ENCODE peak calls at places on chromosomes 5 and 9, in seven cellular contexts. One of them, this sample, is unnamed.

GRCh38 chr5:53469946-53470687 is 10.3 kb upstream of the FST start:
- DNase-seq in IMR-90: peak; percentile 79
- DNase-seq in fibroblast of lung: peak; percentile 83
- DNase-seq in mesenchymal stem cell: no peak
- DNase-seq in keratinocyte: no peak
- DNase-seq in neuronal stem cell: no peak
- DNase-seq in OCI-LY7: no peak
- DNase-seq in this sample: no peak

GRCh38 chr5:14120176-14120575 is 23.0 kb upstream of the TRIO start:
- DNase-seq in IMR-90: no peak
- DNase-seq in fibroblast of lung: no peak
- DNase-seq in mesenchymal stem cell: no peak
- DNase-seq in keratinocyte: no peak
- DNase-seq in neuronal stem cell: no peak
- DNase-seq in OCI-LY7: no peak
- DNase-seq in this sample: no peak

GRCh38 chr5:111734013-111734412 is 23.0 kb downstream of the NREP start:
- DNase-seq in IMR-90: peak; percentile 65
- DNase-seq in fibroblast of lung: peak; percentile 93
- DNase-seq in mesenchymal stem cell: peak; percentile 85
- DNase-seq in keratinocyte: no peak
- DNase-seq in neuronal stem cell: no peak
- DNase-seq in OCI-LY7: no peak
- DNase-seq in this sample: peak; percentile 76

GRCh38 chr9:69339620-69340019 is 14.6 kb downstream of the ENTREP1 start:
- DNase-seq in IMR-90: no peak
- DNase-seq in fibroblast of lung: no peak
- DNase-seq in mesenchymal stem cell: no peak
- DNase-seq in keratinocyte: no peak
- DNase-seq in neuronal stem cell: no peak
- DNase-seq in OCI-LY7: no peak
- DNase-seq in this sample: no peak

GRCh38 chr9:73081979-73082657 is 69.5 kb upstream of the ANXA1 start:
- DNase-seq in IMR-90: peak; percentile 27
- DNase-seq in fibroblast of lung: peak; percentile 32
- DNase-seq in mesenchymal stem cell: peak; percentile 55
- DNase-seq in keratinocyte: no peak
- DNase-seq in neuronal stem cell: peak; percentile 15
- DNase-seq in OCI-LY7: peak; percentile 30
- DNase-seq in this sample: peak; percentile 75

GRCh38 chr9:115035872-115036612 is 81.9 kb downstream of the TNC start:
- DNase-seq in IMR-90: peak; percentile 86
- DNase-seq in fibroblast of lung: peak; percentile 99
- DNase-seq in mesenchymal stem cell: peak; percentile 69
- DNase-seq in keratinocyte: no peak
- DNase-seq in neuronal stem cell: no peak
- DNase-seq in OCI-LY7: no peak
- DNase-seq in this sample: peak; percentile 84

GRCh38 chr5:405421-405820 is 37.6 kb upstream of the EXOC3 start:
- DNase-seq in IMR-90: no peak
- DNase-seq in fibroblast of lung: no peak
- DNase-seq in mesenchymal stem cell: no peak
- DNase-seq in keratinocyte: no peak
- DNase-seq in neuronal stem cell: no peak
- DNase-seq in OCI-LY7: no peak
- DNase-seq in this sample: no peak

GRCh38 chr9:21357479-21358290 is 7.0 kb upstream of the IFNA6 start:
- DNase-seq in IMR-90: no peak
- DNase-seq in fibroblast of lung: peak; percentile 22
- DNase-seq in mesenchymal stem cell: peak; percentile 57
- DNase-seq in keratinocyte: no peak
- DNase-seq in neuronal stem cell: no peak
- DNase-seq in OCI-LY7: no peak
- DNase-seq in this sample: peak; percentile 9

GRCh38 chr9:94056442-94056974 is 27.8 kb upstream of the PTPDC1 start:
- DNase-seq in IMR-90: peak; percentile 76
- DNase-seq in fibroblast of lung: peak; percentile 91
- DNase-seq in mesenchymal stem cell: peak; percentile 72
- DNase-seq in keratinocyte: no peak
- DNase-seq in neuronal stem cell: no peak
- DNase-seq in OCI-LY7: no peak
- DNase-seq in this sample: peak; percentile 81

GRCh38 chr5:90386099-90386710 is 23.4 kb downstream of the CETN3 start:
- DNase-seq in IMR-90: peak; percentile 19
- DNase-seq in fibroblast of lung: peak; percentile 31
- DNase-seq in mesenchymal stem cell: peak; percentile 31
- DNase-seq in keratinocyte: no peak
- DNase-seq in neuronal stem cell: no peak
- DNase-seq in OCI-LY7: peak; percentile 30
- DNase-seq in this sample: peak; percentile 39

GRCh38 chr9:95135756-95136155 is 181.8 kb downstream of the FANCC start:
- DNase-seq in IMR-90: no peak
- DNase-seq in fibroblast of lung: no peak
- DNase-seq in mesenchymal stem cell: no peak
- DNase-seq in keratinocyte: no peak
- DNase-seq in neuronal stem cell: no peak
- DNase-seq in OCI-LY7: no peak
- DNase-seq in this sample: no peak

GRCh38 chr9:97714435-97714834 is 17.3 kb upstream of the XPA start:
- DNase-seq in IMR-90: peak; percentile 56
- DNase-seq in fibroblast of lung: peak; percentile 77
- DNase-seq in mesenchymal stem cell: peak; percentile 39
- DNase-seq in keratinocyte: peak; percentile 73
- DNase-seq in neuronal stem cell: no peak
- DNase-seq in OCI-LY7: no peak
- DNase-seq in this sample: peak; percentile 75

GRCh38 chr5:1497795-1498622 is 25.8 kb downstream of the LPCAT1 start:
- DNase-seq in IMR-90: no peak
- DNase-seq in fibroblast of lung: no peak
- DNase-seq in mesenchymal stem cell: no peak
- DNase-seq in keratinocyte: no peak
- DNase-seq in neuronal stem cell: no peak
- DNase-seq in OCI-LY7: no peak
- DNase-seq in this sample: no peak

GRCh38 chr5:59001154-59001553 is 418.3 kb downstream of the RAB3C start:
- DNase-seq in IMR-90: peak; percentile 26
- DNase-seq in fibroblast of lung: no peak
- DNase-seq in mesenchymal stem cell: no peak
- DNase-seq in keratinocyte: no peak
- DNase-seq in neuronal stem cell: no peak
- DNase-seq in OCI-LY7: no peak
- DNase-seq in this sample: no peak

GRCh38 chr5:55143624-55144023 is 16.3 kb upstream of the GPX8 start:
- DNase-seq in IMR-90: no peak
- DNase-seq in fibroblast of lung: no peak
- DNase-seq in mesenchymal stem cell: no peak
- DNase-seq in keratinocyte: no peak
- DNase-seq in neuronal stem cell: no peak
- DNase-seq in OCI-LY7: no peak
- DNase-seq in this sample: no peak

GRCh38 chr9:85740821-85741111 is 988 bp downstream of the AGTPBP1 start:
- DNase-seq in IMR-90: peak; percentile 7
- DNase-seq in fibroblast of lung: no peak
- DNase-seq in mesenchymal stem cell: no peak
- DNase-seq in keratinocyte: no peak
- DNase-seq in neuronal stem cell: no peak
- DNase-seq in OCI-LY7: no peak
- DNase-seq in this sample: no peak

GRCh38 chr9:136545065-136545965 is 533 bp downstream of the NOTCH1 start:
- DNase-seq in IMR-90: no peak
- DNase-seq in fibroblast of lung: no peak
- DNase-seq in mesenchymal stem cell: peak; percentile 32
- DNase-seq in keratinocyte: no peak
- DNase-seq in neuronal stem cell: no peak
- DNase-seq in OCI-LY7: peak; percentile 70
- DNase-seq in this sample: peak; percentile 58

GRCh38 chr5:115296130-115296997 is at the start of gene CCDC112:
- DNase-seq in IMR-90: peak; percentile 66
- DNase-seq in fibroblast of lung: peak; percentile 77
- DNase-seq in mesenchymal stem cell: peak; percentile 63
- DNase-seq in keratinocyte: peak; percentile 15
- DNase-seq in neuronal stem cell: peak; percentile 73
- DNase-seq in OCI-LY7: peak; percentile 79
- DNase-seq in this sample: peak; percentile 87

GRCh38 chr5:112604741-112605390 is 132.8 kb upstream of the APC start:
- DNase-seq in IMR-90: no peak
- DNase-seq in fibroblast of lung: no peak
- DNase-seq in mesenchymal stem cell: no peak
- DNase-seq in keratinocyte: no peak
- DNase-seq in neuronal stem cell: peak; percentile 5
- DNase-seq in OCI-LY7: peak; percentile 69
- DNase-seq in this sample: no peak

GRCh38 chr9:127854169-127854833 is at the start of gene ENG:
- DNase-seq in IMR-90: peak; percentile 59
- DNase-seq in fibroblast of lung: peak; percentile 65
- DNase-seq in mesenchymal stem cell: peak; percentile 64
- DNase-seq in keratinocyte: no peak
- DNase-seq in neuronal stem cell: no peak
- DNase-seq in OCI-LY7: no peak
- DNase-seq in this sample: peak; percentile 80

GRCh38 chr5:151706906-151707305 is 20.2 kb upstream of the SPARC start:
- DNase-seq in IMR-90: peak; percentile 50
- DNase-seq in fibroblast of lung: peak; percentile 79
- DNase-seq in mesenchymal stem cell: no peak
- DNase-seq in keratinocyte: peak; percentile 63
- DNase-seq in neuronal stem cell: no peak
- DNase-seq in OCI-LY7: no peak
- DNase-seq in this sample: peak; percentile 72

DNA sequence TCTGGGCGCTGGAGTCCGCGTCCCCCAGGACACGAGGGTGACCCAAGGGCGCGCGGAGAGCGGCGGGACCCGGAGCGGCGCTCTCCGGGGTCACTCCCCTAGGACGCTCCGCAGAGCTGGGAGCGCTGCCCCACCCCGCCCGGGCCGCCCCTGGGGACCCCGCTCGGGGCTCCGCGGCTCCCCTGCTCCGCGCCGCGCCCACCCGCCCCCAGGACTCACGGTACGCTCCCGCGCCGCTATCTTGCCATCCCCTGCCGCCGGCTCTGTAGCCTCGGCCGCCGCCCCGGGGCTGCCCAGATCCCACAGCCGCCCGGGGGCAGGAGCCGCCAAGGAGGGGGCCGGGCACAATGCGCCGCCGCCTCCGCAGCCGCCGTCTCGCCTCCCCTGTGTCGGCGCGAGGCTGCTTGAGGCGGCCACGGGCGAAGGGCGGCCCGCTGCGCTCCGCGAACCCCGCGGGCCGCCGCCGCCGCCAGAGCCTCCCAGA is 289 bp downstream of the LIFR start:
- DNase-seq in IMR-90: no peak
- DNase-seq in fibroblast of lung: no peak
- DNase-seq in mesenchymal stem cell: no peak
- DNase-seq in keratinocyte: no peak
- DNase-seq in neuronal stem cell: no peak
- DNase-seq in OCI-LY7: no peak
- DNase-seq in this sample: peak; percentile 83
- H3K36me3 ChIP-seq in IMR-90: no peaks in the 10 kb centered on the region
- H3K36me3 ChIP-seq in fibroblast of lung: no peaks in the 10 kb centered on the region
- H3K36me3 ChIP-seq in mesenchymal stem cell: peaks cover 1% of the 10 kb centered on the region
- H3K36me3 ChIP-seq in keratinocyte: no peaks in the 10 kb centered on the region
- H3K36me3 ChIP-seq in neuronal stem cell: no peaks in the 10 kb centered on the region
- H3K36me3 ChIP-seq in OCI-LY7: no peaks in the 10 kb centered on the region
- H3K36me3 ChIP-seq in this sample: no peaks in the 10 kb centered on the region

DNA sequence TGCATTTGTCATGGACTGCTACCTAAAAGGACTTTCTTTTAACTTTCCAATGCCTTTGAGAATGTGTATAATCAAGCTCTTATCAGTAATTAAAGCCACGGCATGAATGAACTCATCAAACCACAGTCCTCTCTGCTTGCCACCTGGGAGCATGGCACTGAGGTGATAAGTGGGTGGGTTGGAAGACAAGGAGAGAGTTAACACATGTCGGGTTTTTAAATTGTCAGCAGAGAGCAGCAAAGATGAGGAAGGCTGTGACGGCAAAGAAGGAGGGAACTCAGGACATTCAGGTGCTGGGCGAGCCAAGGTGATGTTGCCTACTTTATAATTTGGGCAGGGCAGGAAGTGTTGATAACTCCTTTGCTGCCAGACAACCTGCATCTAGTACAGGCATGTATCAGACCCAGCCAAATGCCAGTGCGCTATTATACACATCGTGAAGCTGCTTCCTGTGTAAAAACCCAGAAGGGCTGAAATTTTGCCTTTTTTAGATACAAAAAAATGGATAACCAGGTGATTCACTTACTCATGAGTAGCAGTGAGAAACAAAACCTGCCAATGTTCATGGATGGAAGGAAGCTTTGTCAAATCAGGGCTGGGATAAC is 269.1 kb downstream of the KIF4B start:
- DNase-seq in IMR-90: no peak
- DNase-seq in fibroblast of lung: no peak
- DNase-seq in mesenchymal stem cell: no peak
- DNase-seq in keratinocyte: no peak
- DNase-seq in neuronal stem cell: no peak
- DNase-seq in OCI-LY7: no peak
- DNase-seq in this sample: no peak
- H3K4me3 ChIP-seq in IMR-90: no peak overlapping the region
- H3K4me3 ChIP-seq in fibroblast of lung: no peak overlapping the region
- H3K4me3 ChIP-seq in mesenchymal stem cell: no peak overlapping the region
- H3K4me3 ChIP-seq in keratinocyte: no peak overlapping the region
- H3K4me3 ChIP-seq in neuronal stem cell: no peak overlapping the region
- H3K4me3 ChIP-seq in OCI-LY7: no peak overlapping the region
- H3K4me3 ChIP-seq in this sample: no peak overlapping the region

GRCh38 chr9:132597073-132597775 is 14.8 kb downstream of the BARHL1 start:
- DNase-seq in IMR-90: no peak
- DNase-seq in fibroblast of lung: peak; percentile 23
- DNase-seq in mesenchymal stem cell: no peak
- DNase-seq in keratinocyte: no peak
- DNase-seq in neuronal stem cell: no peak
- DNase-seq in OCI-LY7: no peak
- DNase-seq in this sample: no peak
- H3K4me2 ChIP-seq in IMR-90: no peak overlapping the region
- H3K4me2 ChIP-seq in fibroblast of lung: no peak overlapping the region
- H3K4me2 ChIP-seq in mesenchymal stem cell: no peak overlapping the region
- H3K4me2 ChIP-seq in keratinocyte: no peak overlapping the region
- H3K4me2 ChIP-seq in neuronal stem cell: no peak overlapping the region
- H3K4me2 ChIP-seq in OCI-LY7: no peak overlapping the region
- H3K4me2 ChIP-seq in this sample: no peak overlapping the region

DNA sequence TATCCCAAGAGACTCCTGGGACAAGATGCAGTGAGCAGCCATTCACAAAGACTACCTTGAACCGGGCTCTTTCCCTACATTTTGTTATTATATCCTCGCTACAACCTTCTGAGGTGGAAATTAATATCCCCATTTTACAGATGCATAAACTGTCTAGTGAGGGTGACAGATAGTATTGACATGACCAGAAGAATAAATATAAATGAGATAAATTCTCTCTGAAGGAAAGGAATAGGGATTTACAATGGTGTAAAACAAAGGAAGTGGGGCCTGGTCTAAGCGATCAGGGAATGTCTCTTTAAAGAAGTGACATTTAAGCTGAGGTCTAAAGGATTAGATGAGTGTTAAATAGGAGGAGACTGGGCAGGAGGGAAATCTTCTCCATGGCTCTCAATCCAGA is 43.5 kb upstream of the KCNMB1 start:
- DNase-seq in IMR-90: no peak
- DNase-seq in fibroblast of lung: no peak
- DNase-seq in mesenchymal stem cell: no peak
- DNase-seq in keratinocyte: no peak
- DNase-seq in neuronal stem cell: no peak
- DNase-seq in OCI-LY7: no peak
- DNase-seq in this sample: no peak
- H3K36me3 ChIP-seq in IMR-90: no peaks in the 10 kb centered on the region
- H3K36me3 ChIP-seq in fibroblast of lung: no peaks in the 10 kb centered on the region
- H3K36me3 ChIP-seq in mesenchymal stem cell: no peaks in the 10 kb centered on the region
- H3K36me3 ChIP-seq in keratinocyte: no peaks in the 10 kb centered on the region
- H3K36me3 ChIP-seq in neuronal stem cell: no peaks in the 10 kb centered on the region
- H3K36me3 ChIP-seq in OCI-LY7: no peaks in the 10 kb centered on the region
- H3K36me3 ChIP-seq in this sample: no peaks in the 10 kb centered on the region

GRCh38 chr5:43485406-43485805 is 1.7 kb upstream of the TMEM267 start:
- DNase-seq in IMR-90: peak; percentile 1
- DNase-seq in fibroblast of lung: no peak
- DNase-seq in mesenchymal stem cell: peak; percentile 4
- DNase-seq in keratinocyte: no peak
- DNase-seq in neuronal stem cell: no peak
- DNase-seq in OCI-LY7: peak; percentile 21
- DNase-seq in this sample: peak; percentile 27
- H3K4me3 ChIP-seq in IMR-90: no peak overlapping the region
- H3K4me3 ChIP-seq in fibroblast of lung: no peak overlapping the region
- H3K4me3 ChIP-seq in mesenchymal stem cell: no peak overlapping the region
- H3K4me3 ChIP-seq in keratinocyte: no peak overlapping the region
- H3K4me3 ChIP-seq in neuronal stem cell: no peak overlapping the region
- H3K4me3 ChIP-seq in OCI-LY7: no peak overlapping the region
- H3K4me3 ChIP-seq in this sample: no peak overlapping the region